ENCODE peak calls at places on chromosome 16, in four cellular contexts. One of them, this sample, is unnamed.

GRCh38 chr16:79282806-79283205 is 317.7 kb downstream of the MAF start:
- DNase-seq in GM12891: no peak
- DNase-seq in posterior cingulate gyrus: no peak
- DNase-seq in activated CD8-positive, alpha-beta memory T cell treated with anti-CD3 and anti-CD28 coated beads for 1 hour: no peak
- DNase-seq in this sample: no peak

GRCh38 chr16:27417047-27417671 is 15.2 kb downstream of the IL21R start:
- DNase-seq in GM12891: no peak
- DNase-seq in posterior cingulate gyrus: no peak
- DNase-seq in activated CD8-positive, alpha-beta memory T cell treated with anti-CD3 and anti-CD28 coated beads for 1 hour: no peak
- DNase-seq in this sample: no peak

GRCh38 chr16:57191056-57191536 is 5.0 kb downstream of the RSPRY1 start:
- DNase-seq in GM12891: no peak
- DNase-seq in posterior cingulate gyrus: no peak
- DNase-seq in activated CD8-positive, alpha-beta memory T cell treated with anti-CD3 and anti-CD28 coated beads for 1 hour: no peak
- DNase-seq in this sample: no peak

GRCh38 chr16:56919099-56919800 is 12.7 kb upstream of the HERPUD1 start:
- DNase-seq in GM12891: no peak
- DNase-seq in posterior cingulate gyrus: no peak
- DNase-seq in activated CD8-positive, alpha-beta memory T cell treated with anti-CD3 and anti-CD28 coated beads for 1 hour: no peak
- DNase-seq in this sample: no peak

GRCh38 chr16:10497132-10498088 is 83.0 kb downstream of the EMP2 start:
- DNase-seq in GM12891: no peak
- DNase-seq in posterior cingulate gyrus: no peak
- DNase-seq in activated CD8-positive, alpha-beta memory T cell treated with anti-CD3 and anti-CD28 coated beads for 1 hour: no peak
- DNase-seq in this sample: no peak

GRCh38 chr16:87780385-87780989 is 14.7 kb upstream of the KLHDC4 start:
- DNase-seq in GM12891: no peak
- DNase-seq in posterior cingulate gyrus: no peak
- DNase-seq in activated CD8-positive, alpha-beta memory T cell treated with anti-CD3 and anti-CD28 coated beads for 1 hour: peak
- DNase-seq in this sample: no peak

GRCh38 chr16:4966736-4967453 is 8.8 kb downstream of the SEC14L5 start:
- DNase-seq in GM12891: no peak
- DNase-seq in posterior cingulate gyrus: no peak
- DNase-seq in activated CD8-positive, alpha-beta memory T cell treated with anti-CD3 and anti-CD28 coated beads for 1 hour: no peak
- DNase-seq in this sample: no peak

GRCh38 chr16:86355538-86355937 is 154.8 kb upstream of the FOXF1 start:
- DNase-seq in GM12891: no peak
- DNase-seq in posterior cingulate gyrus: no peak
- DNase-seq in activated CD8-positive, alpha-beta memory T cell treated with anti-CD3 and anti-CD28 coated beads for 1 hour: no peak
- DNase-seq in this sample: no peak

GRCh38 chr16:66069576-66069975 is 296.9 kb upstream of the CDH5 start:
- DNase-seq in GM12891: no peak
- DNase-seq in posterior cingulate gyrus: no peak
- DNase-seq in activated CD8-positive, alpha-beta memory T cell treated with anti-CD3 and anti-CD28 coated beads for 1 hour: no peak
- DNase-seq in this sample: no peak

GRCh38 chr16:57982345-57982744 is 11.4 kb upstream of the CNGB1 start:
- DNase-seq in GM12891: no peak
- DNase-seq in posterior cingulate gyrus: no peak
- DNase-seq in activated CD8-positive, alpha-beta memory T cell treated with anti-CD3 and anti-CD28 coated beads for 1 hour: no peak
- DNase-seq in this sample: no peak

GRCh38 chr16:79509221-79509631 is 91.3 kb downstream of the MAF start:
- DNase-seq in GM12891: no peak
- DNase-seq in posterior cingulate gyrus: peak
- DNase-seq in activated CD8-positive, alpha-beta memory T cell treated with anti-CD3 and anti-CD28 coated beads for 1 hour: no peak
- DNase-seq in this sample: no peak

GRCh38 chr16:972316-973002 is 1.7 kb upstream of the LMF1 start:
- DNase-seq in GM12891: no peak
- DNase-seq in posterior cingulate gyrus: peak
- DNase-seq in activated CD8-positive, alpha-beta memory T cell treated with anti-CD3 and anti-CD28 coated beads for 1 hour: no peak
- DNase-seq in this sample: no peak

GRCh38 chr16:88924834-88925539 is 52.0 kb downstream of the CBFA2T3 start:
- DNase-seq in GM12891: peak
- DNase-seq in posterior cingulate gyrus: peak
- DNase-seq in activated CD8-positive, alpha-beta memory T cell treated with anti-CD3 and anti-CD28 coated beads for 1 hour: no peak
- DNase-seq in this sample: no peak

GRCh38 chr16:72317378-72317777 is 145.4 kb upstream of the PMFBP1 start:
- DNase-seq in GM12891: no peak
- DNase-seq in posterior cingulate gyrus: no peak
- DNase-seq in activated CD8-positive, alpha-beta memory T cell treated with anti-CD3 and anti-CD28 coated beads for 1 hour: no peak
- DNase-seq in this sample: no peak

GRCh38 chr16:49617710-49618330 is 238.1 kb downstream of the ZNF423 start:
- DNase-seq in GM12891: no peak
- DNase-seq in posterior cingulate gyrus: no peak
- DNase-seq in activated CD8-positive, alpha-beta memory T cell treated with anti-CD3 and anti-CD28 coated beads for 1 hour: no peak
- DNase-seq in this sample: no peak

GRCh38 chr16:55955845-55956244 is 80.7 kb upstream of the CES5A start:
- DNase-seq in GM12891: no peak
- DNase-seq in posterior cingulate gyrus: peak
- DNase-seq in activated CD8-positive, alpha-beta memory T cell treated with anti-CD3 and anti-CD28 coated beads for 1 hour: no peak
- DNase-seq in this sample: no peak

This sample was measured in esophagus squamous epithelium.